ENCODE peak calls at places on chromosomes 12 and 14, in five cellular contexts. F, E, L, J and O are unnamed samples.

GRCh38 chr12:119678459-119678858 is 10.5 kb downstream of the PRKAB1 start:
- DNase-seq in J (no peak), F (no peak), L (no peak), E (no peak), O (no peak)

GRCh38 chr14:76647699-76648298 is 113.5 kb upstream of the VASH1 start:
- DNase-seq in F (peak), L (no peak), E (no peak), J (peak), O (peak)

GRCh38 chr12:57837779-57838562 is 8.6 kb downstream of the CTDSP2 start:
- DNase-seq in E (no peak), L (no peak), J (no peak), F (no peak), O (no peak)

GRCh38 chr12:123108682-123109066 is 42.2 kb downstream of the PITPNM2 start:
- DNase-seq in E (no peak), L (no peak), F (no peak), J (no peak), O (no peak)

GRCh38 chr12:30447061-30447750 is 248.5 kb downstream of the IPO8 start:
- DNase-seq in F (no peak), E (no peak), L (no peak), J (no peak), O (no peak)

GRCh38 chr14:72129283-72129682 is 197.1 kb downstream of the RGS6 start:
- DNase-seq in F (no peak), J (no peak), E (no peak), L (no peak), O (no peak)

GRCh38 chr12:102543494-102543893 is 63.1 kb upstream of the IGF1 start:
- DNase-seq in J (no peak), E (no peak), F (no peak), L (no peak), O (no peak)

GRCh38 chr14:64947710-64948611 is 5.4 kb upstream of the GPX2 start:
- DNase-seq in L (peak), F (no peak), E (no peak), J (no peak), O (no peak)

GRCh38 chr12:107545737-107546363 is 139.7 kb upstream of the PWP1 start:
- DNase-seq in J (no peak), E (no peak), F (no peak), L (no peak), O (no peak)

GRCh38 chr12:103930787-103931536 is 752 bp downstream of the HSP90B1 start:
- DNase-seq in E (peak), J (peak), L (peak), F (peak), O (peak)